ENCODE peak calls at places on chromosomes 6 and 20, in eight cellular contexts. M is tibial artery; F is HFF-Myc; R is iPS DF 6.9; W is Panc1; Q is HTR-8/SVneo; B is stimulated activated CD4-positive, alpha-beta T cell treated with anti-CD3 and anti-CD28 coated beads, TNF-alpha, amount 100 ng/mL, for 24 hours; X is effector CD4-positive, alpha-beta T cell. C is an unnamed sample.

GRCh38 chr20:11814276-11814675 is 103.4 kb upstream of the BTBD3 start:
- DNase-seq in M (no peak), F (no peak), R (no peak), W (no peak), Q (no peak), B (no peak), X (no peak), C (no peak)

GRCh38 chr20:7770046-7770445 is 170.2 kb downstream of the HAO1 start:
- DNase-seq in M (no peak), F (no peak), R (no peak), W (no peak), Q (no peak), B (no peak), X (no peak), C (no peak)

GRCh38 chr20:7856756-7857155 is 83.5 kb downstream of the HAO1 start:
- DNase-seq in M (no peak), F (peak), R (no peak), W (peak), Q (no peak), B (no peak), X (no peak), C (no peak)

GRCh38 chr20:24488800-24489175 is 19.4 kb downstream of the SYNDIG1 start:
- DNase-seq in M (no peak), F (no peak), R (no peak), W (no peak), Q (no peak), B (no peak), X (no peak), C (no peak)

GRCh38 chr20:19310541-19310940 is 98.1 kb downstream of the SLC24A3 start:
- DNase-seq in M (no peak), F (no peak), R (no peak), W (no peak), Q (no peak), B (no peak), X (no peak), C (no peak)

GRCh38 chr6:111379831-111380230 is 103.2 kb downstream of the REV3L start:
- DNase-seq in M (no peak), F (no peak), R (no peak), W (no peak), Q (no peak), B (no peak), X (no peak), C (no peak)

GRCh38 chr6:144264270-144265060 is 20.7 kb upstream of the UTRN start:
- DNase-seq in M (no peak), F (peak), R (no peak), W (peak), Q (peak), B (no peak), X (no peak), C (no peak)

GRCh38 chr6:129517288-129517687 is 192.7 kb downstream of the ARHGAP18 start:
- DNase-seq in M (no peak), F (no peak), R (no peak), W (no peak), Q (no peak), B (no peak), X (no peak), C (no peak)

GRCh38 chr6:151034825-151035781 is 169.6 kb downstream of the MTHFD1L start:
- DNase-seq in M (peak), F (no peak), R (no peak), W (no peak), Q (no peak), B (no peak), X (no peak), C (no peak)

GRCh38 chr6:139425780-139426179 is 51.3 kb upstream of the CITED2 start:
- DNase-seq in M (no peak), F (no peak), R (no peak), W (no peak), Q (no peak), B (no peak), X (no peak), C (no peak)

GRCh38 chr20:10769700-10770099 is 95.9 kb upstream of the JAG1 start:
- DNase-seq in M (no peak), F (no peak), R (no peak), W (no peak), Q (no peak), B (no peak), X (no peak), C (peak)

GRCh38 chr20:23205656-23206055 is 119.5 kb upstream of the CD93 start:
- DNase-seq in M (peak), F (no peak), R (no peak), W (no peak), Q (no peak), B (no peak), X (no peak), C (no peak)

GRCh38 chr20:58753267-58753928 is 60.8 kb downstream of the NPEPL1 start:
- DNase-seq in M (no peak), F (no peak), R (peak), W (no peak), Q (no peak), B (no peak), X (no peak), C (no peak)

GRCh38 chr20:1979116-1979778 is 14.6 kb downstream of the PDYN start:
- DNase-seq in M (no peak), F (no peak), R (no peak), W (no peak), Q (no peak), B (no peak), X (no peak), C (no peak)

GRCh38 chr20:36435799-36436541 is 105.3 kb upstream of the MYL9 start:
- DNase-seq in M (peak), F (no peak), R (peak), W (peak), Q (peak), B (peak), X (peak), C (peak)

GRCh38 chr6:35058827-35059522 is 82.2 kb downstream of the TCP11 start:
- DNase-seq in M (no peak), F (no peak), R (no peak), W (no peak), Q (no peak), B (no peak), X (no peak), C (no peak)

GRCh38 chr6:42021847-42022754 is 28.2 kb upstream of the TAF8 start:
- DNase-seq in M (no peak), F (no peak), R (no peak), W (no peak), Q (no peak), B (peak), X (peak), C (no peak)

GRCh38 chr6:169420912-169421543 is 167.4 kb upstream of the THBS2 start:
- DNase-seq in M (no peak), F (no peak), R (no peak), W (no peak), Q (no peak), B (no peak), X (no peak), C (peak)

GRCh38 chr6:33583591-33584155 is 3.6 kb upstream of the BAK1 start:
- DNase-seq in M (no peak), F (no peak), R (no peak), W (no peak), Q (no peak), B (no peak), X (no peak), C (peak)

GRCh38 chr6:21556968-21557721 is 36.4 kb upstream of the SOX4 start:
- DNase-seq in M (no peak), F (no peak), R (no peak), W (no peak), Q (no peak), B (no peak), X (no peak), C (no peak)

GRCh38 chr6:65123516-65123915 is 583.5 kb downstream of the EYS start:
- DNase-seq in M (no peak), F (no peak), R (no peak), W (no peak), Q (no peak), B (no peak), X (no peak), C (no peak)

GRCh38 chr20:39676857-39677351 is 714.8 kb downstream of the DHX35 start:
- DNase-seq in M (no peak), F (no peak), R (no peak), W (no peak), Q (no peak), B (no peak), X (no peak), C (no peak)

GRCh38 chr6:148343028-148343374 is 363 bp downstream of the SASH1 start:
- DNase-seq in M (peak), F (no peak), R (no peak), W (no peak), Q (no peak), B (no peak), X (no peak), C (peak)

GRCh38 chr20:25309395-25310267 is 61.7 kb downstream of the PYGB start:
- DNase-seq in M (peak), F (no peak), R (no peak), W (peak), Q (peak), B (no peak), X (no peak), C (no peak)

GRCh38 chr6:142482973-142483372 is 181.2 kb downstream of the ADGRG6 start:
- DNase-seq in M (no peak), F (no peak), R (no peak), W (no peak), Q (no peak), B (no peak), X (no peak), C (no peak)

GRCh38 chr6:28580484-28580883 is 54.8 kb downstream of the GPX5 start:
- DNase-seq in M (no peak), F (no peak), R (no peak), W (no peak), Q (no peak), B (no peak), X (no peak), C (no peak)

GRCh38 chr20:3586111-3586510 is 77.1 kb downstream of the GFRA4 start:
- DNase-seq in M (no peak), F (no peak), R (no peak), W (no peak), Q (no peak), B (no peak), X (no peak), C (no peak)